ENCODE peak calls at places on chromosomes 16 and 17, in eight cellular contexts. K, N, I, O, B, T, U and X are unnamed samples.

GRCh38 chr16:20004931-20005330 is 68.8 kb downstream of the GPR139 start:
- DNase-seq in K (no peak), N (no peak), I (no peak), O (no peak), B (no peak), T (no peak), U (no peak), X (no peak)

GRCh38 chr16:64784635-64785034 is 337.2 kb downstream of the CDH11 start:
- DNase-seq in K (no peak), N (no peak), I (no peak), O (no peak), B (no peak), T (no peak), U (no peak), X (no peak)

GRCh38 chr17:794876-795275 is 12.7 kb downstream of the MRM3 start:
- DNase-seq in K (peak), N (peak), I (peak), O (peak), B (peak), T (peak), U (peak), X (peak)

GRCh38 chr17:61260061-61260797 is 139.4 kb upstream of the TBX2 start:
- DNase-seq in K (no peak), N (peak), I (no peak), O (peak), B (no peak), T (no peak), U (peak), X (no peak)

GRCh38 chr17:56185491-56185890 is 32.2 kb downstream of the ANKFN1 start:
- DNase-seq in K (no peak), N (no peak), I (no peak), O (no peak), B (no peak), T (no peak), U (no peak), X (no peak)

GRCh38 chr17:21253646-21254441 is 634 bp upstream of the NATD1 start:
- DNase-seq in K (no peak), N (no peak), I (no peak), O (no peak), B (peak), T (no peak), U (no peak), X (no peak)

GRCh38 chr17:76501827-76502307 is 644 bp upstream of the RHBDF2 start:
- DNase-seq in K (no peak), N (no peak), I (no peak), O (no peak), B (no peak), T (no peak), U (no peak), X (no peak)

GRCh38 chr16:29745853-29746345 is at the start of gene C16orf54:
- DNase-seq in K (no peak), N (peak), I (peak), O (peak), B (no peak), T (no peak), U (peak), X (no peak)

GRCh38 chr17:57919912-57920311 is 35.3 kb downstream of the CUEDC1 start:
- DNase-seq in K (no peak), N (no peak), I (no peak), O (no peak), B (no peak), T (no peak), U (no peak), X (no peak)

GRCh38 chr16:86669937-86670772 is 91.8 kb downstream of the FOXL1 start:
- DNase-seq in K (no peak), N (peak), I (no peak), O (no peak), B (no peak), T (peak), U (peak), X (no peak)

GRCh38 chr17:78272181-78272913 is 40.9 kb downstream of the TMEM235 start:
- DNase-seq in K (peak), N (peak), I (no peak), O (peak), B (peak), T (peak), U (peak), X (peak)

GRCh38 chr17:43774304-43775250 is 4.2 kb downstream of the DUSP3 start:
- DNase-seq in K (no peak), N (no peak), I (no peak), O (no peak), B (no peak), T (no peak), U (peak), X (no peak)

GRCh38 chr17:38476549-38476948 is 48.3 kb downstream of the ARHGAP23 start:
- DNase-seq in K (no peak), N (no peak), I (no peak), O (no peak), B (no peak), T (no peak), U (no peak), X (no peak)

GRCh38 chr16:10171225-10171624 is 11.0 kb downstream of the GRIN2A start:
- DNase-seq in K (no peak), N (no peak), I (no peak), O (no peak), B (no peak), T (no peak), U (no peak), X (no peak)

GRCh38 chr16:546909-547770 is 13.1 kb upstream of the PRR35 start:
- DNase-seq in K (peak), N (peak), I (peak), O (peak), B (no peak), T (no peak), U (no peak), X (no peak)

GRCh38 chr17:43875476-43876147 is 28.6 kb downstream of the CD300LG start:
- DNase-seq in K (no peak), N (no peak), I (no peak), O (no peak), B (no peak), T (no peak), U (no peak), X (no peak)

GRCh38 chr17:83179378-83179777 is 100.0 kb downstream of the METRNL start:
- DNase-seq in K (no peak), N (no peak), I (no peak), O (no peak), B (no peak), T (no peak), U (no peak), X (no peak)

GRCh38 chr16:12225816-12226480 is 249.4 kb downstream of the SNX29 start:
- DNase-seq in K (no peak), N (no peak), I (no peak), O (no peak), B (no peak), T (no peak), U (no peak), X (no peak)

GRCh38 chr17:79187186-79187585 is 112.6 kb downstream of the ENGASE start:
- DNase-seq in K (no peak), N (no peak), I (no peak), O (no peak), B (no peak), T (no peak), U (no peak), X (no peak)

GRCh38 chr17:49210158-49211029 is at the start of the genes ABI3 and GNGT2:
- DNase-seq in K (no peak), N (peak), I (peak), O (peak), B (no peak), T (no peak), U (no peak), X (no peak)

GRCh38 chr17:56902350-56902749 is 11.5 kb downstream of the TRIM25 start:
- DNase-seq in K (peak), N (no peak), I (no peak), O (no peak), B (no peak), T (no peak), U (no peak), X (no peak)

GRCh38 chr16:90057738-90058173 is 19.4 kb downstream of the PRDM7 start:
- DNase-seq in K (no peak), N (no peak), I (peak), O (no peak), B (no peak), T (peak), U (no peak), X (no peak)

GRCh38 chr17:75352079-75352569 is 53.4 kb downstream of the GRB2 start:
- DNase-seq in K (peak), N (no peak), I (no peak), O (no peak), B (no peak), T (no peak), U (no peak), X (peak)

GRCh38 chr17:41329279-41329925 is 13.9 kb upstream of the KRTAP17-1 start:
- DNase-seq in K (peak), N (no peak), I (no peak), O (no peak), B (peak), T (no peak), U (no peak), X (peak)
- TF ChIP-seq CTCF in K (peak), N (peak), I (peak), O (peak), B (peak), T (peak), U (no peak), X (peak)

GRCh38 chr16:75494184-75494583 is 1.1 kb downstream of the CHST6 start:
- DNase-seq in K (no peak), N (no peak), I (peak), O (no peak), B (no peak), T (no peak), U (no peak), X (no peak)

GRCh38 chr16:75496546-75496945 is 1.3 kb upstream of the CHST6 start:
- DNase-seq in K (no peak), N (no peak), I (peak), O (no peak), B (no peak), T (no peak), U (no peak), X (no peak)

GRCh38 chr16:75494696-75495601 is at the start of gene CHST6:
- DNase-seq in K (peak), N (peak), I (peak), O (peak), B (no peak), T (no peak), U (no peak), X (peak)

GRCh38 chr16:75488322-75488721 is 6.9 kb downstream of the CHST6 start:
- DNase-seq in K (no peak), N (no peak), I (no peak), O (no peak), B (no peak), T (no peak), U (no peak), X (no peak)

GRCh38 chr16:75491876-75492275 is 3.4 kb downstream of the CHST6 start:
- DNase-seq in K (peak), N (no peak), I (peak), O (no peak), B (peak), T (no peak), U (no peak), X (peak)
- TF ChIP-seq CTCF in K (no peak), N (no peak), I (peak), O (no peak), B (peak), T (no peak), U (no peak), X (peak)

GRCh38 chr16:67438824-67439393 is 8.0 kb downstream of the HSD11B2 start:
- DNase-seq in K (no peak), N (no peak), I (no peak), O (no peak), B (no peak), T (no peak), U (no peak), X (no peak)

GRCh38 chr16:67438098-67438791 is 7.3 kb downstream of the HSD11B2 start:
- DNase-seq in K (no peak), N (no peak), I (no peak), O (no peak), B (no peak), T (no peak), U (no peak), X (no peak)

GRCh38 chr16:67435758-67436164 is 4.8 kb downstream of the HSD11B2 start:
- DNase-seq in K (no peak), N (no peak), I (no peak), O (no peak), B (peak), T (no peak), U (no peak), X (no peak)

GRCh38 chr16:67436640-67437193 is 5.8 kb downstream of the HSD11B2 start:
- DNase-seq in K (no peak), N (no peak), I (no peak), O (no peak), B (peak), T (no peak), U (no peak), X (no peak)

GRCh38 chr16:67437513-67437912 is 6.6 kb downstream of the HSD11B2 start:
- DNase-seq in K (no peak), N (no peak), I (peak), O (no peak), B (peak), T (no peak), U (no peak), X (no peak)
- TF ChIP-seq CTCF in K (no peak), N (no peak), I (no peak), O (no peak), B (no peak), T (no peak), U (no peak), X (no peak)

GRCh38 chr17:53033297-53033696 is 789.4 kb upstream of the KIF2B start:
- DNase-seq in K (no peak), N (no peak), I (no peak), O (no peak), B (no peak), T (no peak), U (no peak), X (no peak)

DNA sequence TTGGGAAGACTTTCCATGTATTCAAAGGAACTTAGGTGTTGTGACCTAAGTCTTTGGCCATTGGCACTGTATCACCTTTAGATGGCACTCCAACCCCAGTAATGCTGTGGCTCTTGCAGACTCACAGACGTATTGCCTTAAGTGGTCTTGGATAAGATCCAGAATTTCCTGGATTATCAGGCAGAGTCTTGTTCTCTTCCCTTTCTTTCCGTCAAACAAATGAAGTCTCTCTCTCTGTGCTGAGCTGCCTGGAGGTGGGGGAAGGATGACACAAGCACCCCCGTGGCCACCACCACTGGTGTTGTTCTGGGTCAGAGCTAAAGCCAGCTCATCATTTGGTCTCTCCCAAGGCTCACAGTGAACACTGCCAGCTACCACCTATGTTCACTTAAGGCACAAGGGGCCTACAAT is 789.9 kb upstream of the KIF2B start:
- DNase-seq in K (peak), N (no peak), I (no peak), O (peak), B (peak), T (no peak), U (no peak), X (peak)
- TF ChIP-seq CTCF in K (peak), N (no peak), I (peak), O (peak), B (peak), T (no peak), U (peak), X (no peak)